ENCODE peak calls at places on chromosomes 5 and 9, in nine cellular contexts. P is kidney epithelial cell; W is AML-193; H is stimulated activated CD8-positive, alpha-beta memory T cell treated with anti-CD3 and anti-CD28 coated beads, Interleukin-4, amount 100 ng/mL, for 1 hour; S is NCI-H69; X is NCI-H774; B is transverse colon; L is HCT116; M is Daoy. Q is an unnamed sample.

GRCh38 chr5:39138892-39139291 is 64.7 kb upstream of the RICTOR start:
- DNase-seq in P (peak; percentile 25), W (no peak), H (no peak), S (no peak), X (no peak), B (no peak), L (no peak), M (peak; percentile 13), Q (no peak)

GRCh38 chr9:95953986-95954385 is 78.5 kb downstream of the ERCC6L2 start:
- DNase-seq in P (no peak), W (no peak), H (no peak), S (no peak), X (no peak), B (no peak), L (no peak), M (no peak), Q (no peak)

GRCh38 chr9:69136185-69136584 is 37.9 kb upstream of the TJP2 start:
- DNase-seq in P (no peak), W (no peak), H (no peak), S (no peak), X (no peak), B (no peak), L (no peak), M (no peak), Q (no peak)

GRCh38 chr5:130605200-130605599 is 559.9 kb downstream of the HINT1 start:
- DNase-seq in P (peak; percentile 7), W (no peak), H (no peak), S (no peak), X (peak; percentile 57), B (no peak), L (peak; percentile 4), M (no peak), Q (no peak)

GRCh38 chr9:129111762-129112151 is 542 bp downstream of the PTPA start:
- DNase-seq in P (no peak), W (no peak), H (no peak), S (peak; percentile 73), X (peak; percentile 8), B (peak; percentile 49), L (no peak), M (peak; percentile 36), Q (no peak)

GRCh38 chr9:135016876-135017275 is 70.6 kb upstream of the OLFM1 start:
- DNase-seq in P (no peak), W (no peak), H (no peak), S (no peak), X (no peak), B (no peak), L (no peak), M (no peak), Q (no peak)

GRCh38 chr9:89639367-89639795 is 34.6 kb downstream of the GADD45G start:
- DNase-seq in P (no peak), W (no peak), H (no peak), S (peak; percentile 43), X (no peak), B (no peak), L (no peak), M (no peak), Q (peak; percentile 76)

GRCh38 chr5:2330325-2330724 is 421.2 kb downstream of the IRX2 start:
- DNase-seq in P (no peak), W (no peak), H (no peak), S (no peak), X (no peak), B (no peak), L (no peak), M (no peak), Q (no peak)

GRCh38 chr9:83062011-83062652 is 810 bp downstream of the RASEF start:
- DNase-seq in P (no peak), W (no peak), H (no peak), S (peak; percentile 95), X (peak; percentile 63), B (peak; percentile 64), L (no peak), M (peak; percentile 67), Q (no peak)

Q was measured in right lobe of liver.